ENCODE peak calls at places on chromosomes 3 and 15, in four cellular contexts. One of them, this sample, is unnamed.

GRCh38 chr15:58716027-58716426 is 33.5 kb downstream of the ADAM10 start:
- DNase-seq in activated CD8-positive, alpha-beta memory T cell treated with anti-CD3 and anti-CD28 coated beads, Interleukin-2, amount 50 U/mL, for 4 hours: no peak
- DNase-seq in activated T-cell treated with anti-CD3 and anti-CD28 coated beads, Interleukin-2, amount 50 U/mL, for 72 hours: no peak
- DNase-seq in upper lobe of right lung: no peak
- DNase-seq in this sample: no peak

GRCh38 chr3:134327594-134327975 is 46.7 kb downstream of the AMOTL2 start:
- DNase-seq in activated CD8-positive, alpha-beta memory T cell treated with anti-CD3 and anti-CD28 coated beads, Interleukin-2, amount 50 U/mL, for 4 hours: no peak
- DNase-seq in activated T-cell treated with anti-CD3 and anti-CD28 coated beads, Interleukin-2, amount 50 U/mL, for 72 hours: no peak
- DNase-seq in upper lobe of right lung: no peak
- DNase-seq in this sample: peak; percentile 95

GRCh38 chr3:72134989-72135451 is 350.1 kb upstream of the PROK2 start:
- DNase-seq in activated CD8-positive, alpha-beta memory T cell treated with anti-CD3 and anti-CD28 coated beads, Interleukin-2, amount 50 U/mL, for 4 hours: no peak
- DNase-seq in activated T-cell treated with anti-CD3 and anti-CD28 coated beads, Interleukin-2, amount 50 U/mL, for 72 hours: no peak
- DNase-seq in upper lobe of right lung: no peak
- DNase-seq in this sample: no peak

GRCh38 chr3:131349454-131349853 is 32.1 kb upstream of the NUDT16 start:
- DNase-seq in activated CD8-positive, alpha-beta memory T cell treated with anti-CD3 and anti-CD28 coated beads, Interleukin-2, amount 50 U/mL, for 4 hours: no peak
- DNase-seq in activated T-cell treated with anti-CD3 and anti-CD28 coated beads, Interleukin-2, amount 50 U/mL, for 72 hours: no peak
- DNase-seq in upper lobe of right lung: no peak
- DNase-seq in this sample: no peak

GRCh38 chr15:101543431-101543830 is 53.9 kb upstream of the PCSK6 start:
- DNase-seq in activated CD8-positive, alpha-beta memory T cell treated with anti-CD3 and anti-CD28 coated beads, Interleukin-2, amount 50 U/mL, for 4 hours: no peak
- DNase-seq in activated T-cell treated with anti-CD3 and anti-CD28 coated beads, Interleukin-2, amount 50 U/mL, for 72 hours: no peak
- DNase-seq in upper lobe of right lung: no peak
- DNase-seq in this sample: no peak

GRCh38 chr3:23275814-23276213 is 72.7 kb downstream of the UBE2E2 start:
- DNase-seq in activated CD8-positive, alpha-beta memory T cell treated with anti-CD3 and anti-CD28 coated beads, Interleukin-2, amount 50 U/mL, for 4 hours: no peak
- DNase-seq in activated T-cell treated with anti-CD3 and anti-CD28 coated beads, Interleukin-2, amount 50 U/mL, for 72 hours: no peak
- DNase-seq in upper lobe of right lung: no peak
- DNase-seq in this sample: no peak

GRCh38 chr3:118636841-118637240 is 397.8 kb downstream of the IGSF11 start:
- DNase-seq in activated CD8-positive, alpha-beta memory T cell treated with anti-CD3 and anti-CD28 coated beads, Interleukin-2, amount 50 U/mL, for 4 hours: no peak
- DNase-seq in activated T-cell treated with anti-CD3 and anti-CD28 coated beads, Interleukin-2, amount 50 U/mL, for 72 hours: no peak
- DNase-seq in upper lobe of right lung: no peak
- DNase-seq in this sample: peak; percentile 13

GRCh38 chr15:45121706-45122417 is 7.7 kb downstream of the DUOXA2 start:
- DNase-seq in activated CD8-positive, alpha-beta memory T cell treated with anti-CD3 and anti-CD28 coated beads, Interleukin-2, amount 50 U/mL, for 4 hours: no peak
- DNase-seq in activated T-cell treated with anti-CD3 and anti-CD28 coated beads, Interleukin-2, amount 50 U/mL, for 72 hours: no peak
- DNase-seq in upper lobe of right lung: peak; percentile 58
- DNase-seq in this sample: peak; percentile 96

GRCh38 chr3:12046406-12046805 is 42.2 kb downstream of the SYN2 start:
- DNase-seq in activated CD8-positive, alpha-beta memory T cell treated with anti-CD3 and anti-CD28 coated beads, Interleukin-2, amount 50 U/mL, for 4 hours: no peak
- DNase-seq in activated T-cell treated with anti-CD3 and anti-CD28 coated beads, Interleukin-2, amount 50 U/mL, for 72 hours: no peak
- DNase-seq in upper lobe of right lung: no peak
- DNase-seq in this sample: peak; percentile 13

GRCh38 chr15:100783760-100784492 is 95.7 kb upstream of the ALDH1A3 start:
- DNase-seq in activated CD8-positive, alpha-beta memory T cell treated with anti-CD3 and anti-CD28 coated beads, Interleukin-2, amount 50 U/mL, for 4 hours: no peak
- DNase-seq in activated T-cell treated with anti-CD3 and anti-CD28 coated beads, Interleukin-2, amount 50 U/mL, for 72 hours: no peak
- DNase-seq in upper lobe of right lung: peak; percentile 32
- DNase-seq in this sample: no peak

GRCh38 chr3:19226516-19226915 is 78.2 kb downstream of the KCNH8 start:
- DNase-seq in activated CD8-positive, alpha-beta memory T cell treated with anti-CD3 and anti-CD28 coated beads, Interleukin-2, amount 50 U/mL, for 4 hours: no peak
- DNase-seq in activated T-cell treated with anti-CD3 and anti-CD28 coated beads, Interleukin-2, amount 50 U/mL, for 72 hours: no peak
- DNase-seq in upper lobe of right lung: no peak
- DNase-seq in this sample: no peak

GRCh38 chr3:188605231-188605630 is 451.3 kb downstream of the LPP start:
- DNase-seq in activated CD8-positive, alpha-beta memory T cell treated with anti-CD3 and anti-CD28 coated beads, Interleukin-2, amount 50 U/mL, for 4 hours: no peak
- DNase-seq in activated T-cell treated with anti-CD3 and anti-CD28 coated beads, Interleukin-2, amount 50 U/mL, for 72 hours: no peak
- DNase-seq in upper lobe of right lung: no peak
- DNase-seq in this sample: peak; percentile 51

GRCh38 chr3:141105828-141106628 is 54.9 kb downstream of the SPSB4 start:
- DNase-seq in activated CD8-positive, alpha-beta memory T cell treated with anti-CD3 and anti-CD28 coated beads, Interleukin-2, amount 50 U/mL, for 4 hours: peak; percentile 50
- DNase-seq in activated T-cell treated with anti-CD3 and anti-CD28 coated beads, Interleukin-2, amount 50 U/mL, for 72 hours: peak; percentile 62
- DNase-seq in upper lobe of right lung: no peak
- DNase-seq in this sample: peak; percentile 86

GRCh38 chr15:67076147-67076843 is 10.9 kb downstream of the SMAD3 start:
- DNase-seq in activated CD8-positive, alpha-beta memory T cell treated with anti-CD3 and anti-CD28 coated beads, Interleukin-2, amount 50 U/mL, for 4 hours: no peak
- DNase-seq in activated T-cell treated with anti-CD3 and anti-CD28 coated beads, Interleukin-2, amount 50 U/mL, for 72 hours: peak; percentile 62
- DNase-seq in upper lobe of right lung: no peak
- DNase-seq in this sample: peak; percentile 87

GRCh38 chr3:88991496-88991895 is 115.9 kb upstream of the EPHA3 start:
- DNase-seq in activated CD8-positive, alpha-beta memory T cell treated with anti-CD3 and anti-CD28 coated beads, Interleukin-2, amount 50 U/mL, for 4 hours: no peak
- DNase-seq in activated T-cell treated with anti-CD3 and anti-CD28 coated beads, Interleukin-2, amount 50 U/mL, for 72 hours: no peak
- DNase-seq in upper lobe of right lung: no peak
- DNase-seq in this sample: peak; percentile 38

GRCh38 chr15:77038312-77039216 is 32.3 kb downstream of the TSPAN3 start:
- DNase-seq in activated CD8-positive, alpha-beta memory T cell treated with anti-CD3 and anti-CD28 coated beads, Interleukin-2, amount 50 U/mL, for 4 hours: peak; percentile 13
- DNase-seq in activated T-cell treated with anti-CD3 and anti-CD28 coated beads, Interleukin-2, amount 50 U/mL, for 72 hours: no peak
- DNase-seq in upper lobe of right lung: no peak
- DNase-seq in this sample: peak; percentile 58

GRCh38 chr3:146308222-146308621 is 57.3 kb upstream of the PLSCR4 start:
- DNase-seq in activated CD8-positive, alpha-beta memory T cell treated with anti-CD3 and anti-CD28 coated beads, Interleukin-2, amount 50 U/mL, for 4 hours: no peak
- DNase-seq in activated T-cell treated with anti-CD3 and anti-CD28 coated beads, Interleukin-2, amount 50 U/mL, for 72 hours: no peak
- DNase-seq in upper lobe of right lung: no peak
- DNase-seq in this sample: peak; percentile 92

GRCh38 chr3:158471639-158472294 is 99.2 kb upstream of the MLF1 start:
- DNase-seq in activated CD8-positive, alpha-beta memory T cell treated with anti-CD3 and anti-CD28 coated beads, Interleukin-2, amount 50 U/mL, for 4 hours: no peak
- DNase-seq in activated T-cell treated with anti-CD3 and anti-CD28 coated beads, Interleukin-2, amount 50 U/mL, for 72 hours: no peak
- DNase-seq in upper lobe of right lung: no peak
- DNase-seq in this sample: peak; percentile 96

GRCh38 chr3:117695321-117695720 is 985.7 kb downstream of the TUSC7 start:
- DNase-seq in activated CD8-positive, alpha-beta memory T cell treated with anti-CD3 and anti-CD28 coated beads, Interleukin-2, amount 50 U/mL, for 4 hours: no peak
- DNase-seq in activated T-cell treated with anti-CD3 and anti-CD28 coated beads, Interleukin-2, amount 50 U/mL, for 72 hours: no peak
- DNase-seq in upper lobe of right lung: no peak
- DNase-seq in this sample: peak; percentile 85

GRCh38 chr3:179436517-179436916 is 14.8 kb downstream of the GNB4 start:
- DNase-seq in activated CD8-positive, alpha-beta memory T cell treated with anti-CD3 and anti-CD28 coated beads, Interleukin-2, amount 50 U/mL, for 4 hours: no peak
- DNase-seq in activated T-cell treated with anti-CD3 and anti-CD28 coated beads, Interleukin-2, amount 50 U/mL, for 72 hours: no peak
- DNase-seq in upper lobe of right lung: no peak
- DNase-seq in this sample: no peak

GRCh38 chr3:59782664-59783063 is 732.8 kb upstream of the CFAP20DC start:
- DNase-seq in activated CD8-positive, alpha-beta memory T cell treated with anti-CD3 and anti-CD28 coated beads, Interleukin-2, amount 50 U/mL, for 4 hours: no peak
- DNase-seq in activated T-cell treated with anti-CD3 and anti-CD28 coated beads, Interleukin-2, amount 50 U/mL, for 72 hours: no peak
- DNase-seq in upper lobe of right lung: no peak
- DNase-seq in this sample: no peak

GRCh38 chr3:196008387-196008786 is 73.5 kb downstream of the TFRC start:
- DNase-seq in activated CD8-positive, alpha-beta memory T cell treated with anti-CD3 and anti-CD28 coated beads, Interleukin-2, amount 50 U/mL, for 4 hours: no peak
- DNase-seq in activated T-cell treated with anti-CD3 and anti-CD28 coated beads, Interleukin-2, amount 50 U/mL, for 72 hours: no peak
- DNase-seq in upper lobe of right lung: no peak
- DNase-seq in this sample: no peak

GRCh38 chr3:182609575-182610156 is 183.6 kb upstream of the ATP11B start:
- DNase-seq in activated CD8-positive, alpha-beta memory T cell treated with anti-CD3 and anti-CD28 coated beads, Interleukin-2, amount 50 U/mL, for 4 hours: no peak
- DNase-seq in activated T-cell treated with anti-CD3 and anti-CD28 coated beads, Interleukin-2, amount 50 U/mL, for 72 hours: no peak
- DNase-seq in upper lobe of right lung: no peak
- DNase-seq in this sample: no peak

GRCh38 chr15:71691700-71692417 is 118.5 kb upstream of the NR2E3 start:
- DNase-seq in activated CD8-positive, alpha-beta memory T cell treated with anti-CD3 and anti-CD28 coated beads, Interleukin-2, amount 50 U/mL, for 4 hours: no peak
- DNase-seq in activated T-cell treated with anti-CD3 and anti-CD28 coated beads, Interleukin-2, amount 50 U/mL, for 72 hours: no peak
- DNase-seq in upper lobe of right lung: no peak
- DNase-seq in this sample: peak; percentile 84

GRCh38 chr3:106811376-106811775 is 565.9 kb upstream of the CCDC54 start:
- DNase-seq in activated CD8-positive, alpha-beta memory T cell treated with anti-CD3 and anti-CD28 coated beads, Interleukin-2, amount 50 U/mL, for 4 hours: no peak
- DNase-seq in activated T-cell treated with anti-CD3 and anti-CD28 coated beads, Interleukin-2, amount 50 U/mL, for 72 hours: no peak
- DNase-seq in upper lobe of right lung: no peak
- DNase-seq in this sample: peak; percentile 76

GRCh38 chr15:24848050-24848449 is 106.7 kb upstream of the SNRPN start:
- DNase-seq in activated CD8-positive, alpha-beta memory T cell treated with anti-CD3 and anti-CD28 coated beads, Interleukin-2, amount 50 U/mL, for 4 hours: no peak
- DNase-seq in activated T-cell treated with anti-CD3 and anti-CD28 coated beads, Interleukin-2, amount 50 U/mL, for 72 hours: peak; percentile 7
- DNase-seq in upper lobe of right lung: no peak
- DNase-seq in this sample: peak; percentile 39

GRCh38 chr3:139113231-139113749 is 68.6 kb upstream of the PRR23C start:
- DNase-seq in activated CD8-positive, alpha-beta memory T cell treated with anti-CD3 and anti-CD28 coated beads, Interleukin-2, amount 50 U/mL, for 4 hours: no peak
- DNase-seq in activated T-cell treated with anti-CD3 and anti-CD28 coated beads, Interleukin-2, amount 50 U/mL, for 72 hours: no peak
- DNase-seq in upper lobe of right lung: no peak
- DNase-seq in this sample: no peak

GRCh38 chr15:67850995-67851535 is 11.2 kb upstream of the RNU6-1 start:
- DNase-seq in activated CD8-positive, alpha-beta memory T cell treated with anti-CD3 and anti-CD28 coated beads, Interleukin-2, amount 50 U/mL, for 4 hours: no peak
- DNase-seq in activated T-cell treated with anti-CD3 and anti-CD28 coated beads, Interleukin-2, amount 50 U/mL, for 72 hours: no peak
- DNase-seq in upper lobe of right lung: no peak
- DNase-seq in this sample: peak; percentile 70

GRCh38 chr15:49902791-49903481 is 216.1 kb downstream of the ATP8B4 start:
- DNase-seq in activated CD8-positive, alpha-beta memory T cell treated with anti-CD3 and anti-CD28 coated beads, Interleukin-2, amount 50 U/mL, for 4 hours: no peak
- DNase-seq in activated T-cell treated with anti-CD3 and anti-CD28 coated beads, Interleukin-2, amount 50 U/mL, for 72 hours: no peak
- DNase-seq in upper lobe of right lung: no peak
- DNase-seq in this sample: peak; percentile 82

GRCh38 chr3:23567917-23568316 is 237.8 kb upstream of the UBE2E1 start:
- DNase-seq in activated CD8-positive, alpha-beta memory T cell treated with anti-CD3 and anti-CD28 coated beads, Interleukin-2, amount 50 U/mL, for 4 hours: no peak
- DNase-seq in activated T-cell treated with anti-CD3 and anti-CD28 coated beads, Interleukin-2, amount 50 U/mL, for 72 hours: no peak
- DNase-seq in upper lobe of right lung: no peak
- DNase-seq in this sample: peak; percentile 88

GRCh38 chr3:81958967-81959625 is 197.7 kb upstream of the GBE1 start:
- DNase-seq in activated CD8-positive, alpha-beta memory T cell treated with anti-CD3 and anti-CD28 coated beads, Interleukin-2, amount 50 U/mL, for 4 hours: no peak
- DNase-seq in activated T-cell treated with anti-CD3 and anti-CD28 coated beads, Interleukin-2, amount 50 U/mL, for 72 hours: no peak
- DNase-seq in upper lobe of right lung: no peak
- DNase-seq in this sample: peak; percentile 84

GRCh38 chr15:61479601-61480000 is 250.5 kb upstream of the RORA start:
- DNase-seq in activated CD8-positive, alpha-beta memory T cell treated with anti-CD3 and anti-CD28 coated beads, Interleukin-2, amount 50 U/mL, for 4 hours: no peak
- DNase-seq in activated T-cell treated with anti-CD3 and anti-CD28 coated beads, Interleukin-2, amount 50 U/mL, for 72 hours: no peak
- DNase-seq in upper lobe of right lung: no peak
- DNase-seq in this sample: peak; percentile 23

GRCh38 chr15:101044625-101045235 is 125.6 kb downstream of the LRRK1 start:
- DNase-seq in activated CD8-positive, alpha-beta memory T cell treated with anti-CD3 and anti-CD28 coated beads, Interleukin-2, amount 50 U/mL, for 4 hours: no peak
- DNase-seq in activated T-cell treated with anti-CD3 and anti-CD28 coated beads, Interleukin-2, amount 50 U/mL, for 72 hours: no peak
- DNase-seq in upper lobe of right lung: no peak
- DNase-seq in this sample: no peak

GRCh38 chr15:24054547-24055245 is 367.6 kb upstream of the NDN start:
- DNase-seq in activated CD8-positive, alpha-beta memory T cell treated with anti-CD3 and anti-CD28 coated beads, Interleukin-2, amount 50 U/mL, for 4 hours: no peak
- DNase-seq in activated T-cell treated with anti-CD3 and anti-CD28 coated beads, Interleukin-2, amount 50 U/mL, for 72 hours: no peak
- DNase-seq in upper lobe of right lung: no peak
- DNase-seq in this sample: no peak

GRCh38 chr15:43789409-43789808 is 2.7 kb upstream of the SERF2 start:
- DNase-seq in activated CD8-positive, alpha-beta memory T cell treated with anti-CD3 and anti-CD28 coated beads, Interleukin-2, amount 50 U/mL, for 4 hours: no peak
- DNase-seq in activated T-cell treated with anti-CD3 and anti-CD28 coated beads, Interleukin-2, amount 50 U/mL, for 72 hours: no peak
- DNase-seq in upper lobe of right lung: no peak
- DNase-seq in this sample: no peak

GRCh38 chr15:51505251-51505650 is 117.3 kb downstream of the DMXL2 start:
- DNase-seq in activated CD8-positive, alpha-beta memory T cell treated with anti-CD3 and anti-CD28 coated beads, Interleukin-2, amount 50 U/mL, for 4 hours: no peak
- DNase-seq in activated T-cell treated with anti-CD3 and anti-CD28 coated beads, Interleukin-2, amount 50 U/mL, for 72 hours: no peak
- DNase-seq in upper lobe of right lung: no peak
- DNase-seq in this sample: no peak

GRCh38 chr3:119034256-119035013 is at the start of gene IGSF11:
- DNase-seq in activated CD8-positive, alpha-beta memory T cell treated with anti-CD3 and anti-CD28 coated beads, Interleukin-2, amount 50 U/mL, for 4 hours: peak; percentile 73
- DNase-seq in activated T-cell treated with anti-CD3 and anti-CD28 coated beads, Interleukin-2, amount 50 U/mL, for 72 hours: peak; percentile 80
- DNase-seq in upper lobe of right lung: peak; percentile 79
- DNase-seq in this sample: peak; percentile 71